ENCODE peak calls at places on chromosomes 16 and 17, in seven cellular contexts. One of them, this sample, is unnamed.

GRCh38 chr17:75069783-75070182 is 18.0 kb upstream of the SLC16A5 start:
- DNase-seq in mesendoderm: no peak
- DNase-seq in H1: no peak
- DNase-seq in mesenchymal stem cell: peak; percentile 34
- DNase-seq in H9: no peak
- DNase-seq in neuronal stem cell: no peak
- DNase-seq in IMR-90: no peak
- DNase-seq in this sample: no peak

GRCh38 chr17:50787106-50787505 is 19.8 kb upstream of the ANKRD40CL start:
- DNase-seq in mesenchymal stem cell: no peak
- DNase-seq in mesendoderm: no peak
- DNase-seq in IMR-90: no peak
- DNase-seq in neuronal stem cell: no peak
- DNase-seq in H9: no peak
- DNase-seq in H1: no peak
- DNase-seq in this sample: no peak

GRCh38 chr17:21359483-21359840 is 16.7 kb upstream of the KCNJ12 start:
- DNase-seq in mesenchymal stem cell: no peak
- DNase-seq in H9: no peak
- DNase-seq in H1: no peak
- DNase-seq in mesendoderm: no peak
- DNase-seq in neuronal stem cell: no peak
- DNase-seq in IMR-90: no peak
- DNase-seq in this sample: no peak

GRCh38 chr17:63222655-63223054 is 223.5 kb downstream of the CYB561 start:
- DNase-seq in mesendoderm: peak; percentile 8
- DNase-seq in H9: no peak
- DNase-seq in IMR-90: peak; percentile 33
- DNase-seq in mesenchymal stem cell: peak; percentile 16
- DNase-seq in neuronal stem cell: no peak
- DNase-seq in H1: no peak
- DNase-seq in this sample: no peak

GRCh38 chr17:72984925-72985322 is 107.6 kb downstream of the SLC39A11 start:
- DNase-seq in mesenchymal stem cell: no peak
- DNase-seq in neuronal stem cell: no peak
- DNase-seq in IMR-90: no peak
- DNase-seq in H1: no peak
- DNase-seq in H9: no peak
- DNase-seq in mesendoderm: no peak
- DNase-seq in this sample: peak; percentile 59

GRCh38 chr17:18138065-18138749 is 29.7 kb downstream of the MYO15A start:
- DNase-seq in mesendoderm: no peak
- DNase-seq in IMR-90: no peak
- DNase-seq in mesenchymal stem cell: no peak
- DNase-seq in H9: no peak
- DNase-seq in H1: no peak
- DNase-seq in neuronal stem cell: no peak
- DNase-seq in this sample: peak; percentile 64

GRCh38 chr16:14600164-14600563 is 29.9 kb downstream of the PARN start:
- DNase-seq in IMR-90: peak; percentile 41
- DNase-seq in mesendoderm: peak; percentile 37
- DNase-seq in H9: no peak
- DNase-seq in mesenchymal stem cell: peak; percentile 34
- DNase-seq in H1: no peak
- DNase-seq in neuronal stem cell: no peak
- DNase-seq in this sample: peak; percentile 54

GRCh38 chr16:10539256-10539655 is 41.1 kb downstream of the EMP2 start:
- DNase-seq in H9: no peak
- DNase-seq in neuronal stem cell: no peak
- DNase-seq in mesenchymal stem cell: no peak
- DNase-seq in mesendoderm: no peak
- DNase-seq in IMR-90: no peak
- DNase-seq in H1: no peak
- DNase-seq in this sample: peak; percentile 45

GRCh38 chr16:79605999-79606398 is 5.5 kb upstream of the MAF start:
- DNase-seq in H1: no peak
- DNase-seq in H9: no peak
- DNase-seq in mesenchymal stem cell: peak; percentile 38
- DNase-seq in mesendoderm: peak; percentile 44
- DNase-seq in IMR-90: no peak
- DNase-seq in neuronal stem cell: no peak
- DNase-seq in this sample: peak; percentile 72

GRCh38 chr17:66432558-66432957 is 130.1 kb downstream of the PRKCA start:
- DNase-seq in H9: no peak
- DNase-seq in mesenchymal stem cell: no peak
- DNase-seq in neuronal stem cell: no peak
- DNase-seq in H1: no peak
- DNase-seq in mesendoderm: no peak
- DNase-seq in IMR-90: no peak
- DNase-seq in this sample: no peak

GRCh38 chr16:6615661-6616060 is 717.0 kb upstream of the RBFOX1 start:
- DNase-seq in H1: no peak
- DNase-seq in mesenchymal stem cell: no peak
- DNase-seq in neuronal stem cell: no peak
- DNase-seq in mesendoderm: no peak
- DNase-seq in IMR-90: no peak
- DNase-seq in H9: no peak
- DNase-seq in this sample: no peak

GRCh38 chr16:10889880-10890279 is 12.9 kb downstream of the CIITA start:
- DNase-seq in H9: no peak
- DNase-seq in mesenchymal stem cell: no peak
- DNase-seq in IMR-90: no peak
- DNase-seq in H1: no peak
- DNase-seq in mesendoderm: no peak
- DNase-seq in neuronal stem cell: no peak
- DNase-seq in this sample: no peak

GRCh38 chr17:27545562-27546229 is 85.3 kb upstream of the LGALS9 start:
- DNase-seq in mesenchymal stem cell: peak; percentile 86
- DNase-seq in neuronal stem cell: no peak
- DNase-seq in H1: no peak
- DNase-seq in IMR-90: peak; percentile 51
- DNase-seq in mesendoderm: no peak
- DNase-seq in H9: no peak
- DNase-seq in this sample: no peak

GRCh38 chr17:76053230-76054111 is 18.8 kb downstream of the SRP68 start:
- DNase-seq in mesenchymal stem cell: peak; percentile 81
- DNase-seq in neuronal stem cell: no peak
- DNase-seq in H9: no peak
- DNase-seq in IMR-90: peak; percentile 86
- DNase-seq in mesendoderm: no peak
- DNase-seq in H1: no peak
- DNase-seq in this sample: peak; percentile 59

GRCh38 chr17:79950711-79951110 is 85.0 kb downstream of the TBC1D16 start:
- DNase-seq in IMR-90: no peak
- DNase-seq in neuronal stem cell: peak; percentile 61
- DNase-seq in H9: peak; percentile 72
- DNase-seq in mesenchymal stem cell: no peak
- DNase-seq in mesendoderm: peak; percentile 70
- DNase-seq in H1: no peak
- DNase-seq in this sample: no peak

GRCh38 chr17:17710728-17711541 is 29.7 kb downstream of the RAI1 start:
- DNase-seq in H9: peak; percentile 92
- DNase-seq in H1: no peak
- DNase-seq in neuronal stem cell: no peak
- DNase-seq in mesenchymal stem cell: peak; percentile 96
- DNase-seq in IMR-90: peak; percentile 93
- DNase-seq in mesendoderm: peak; percentile 94
- DNase-seq in this sample: no peak

GRCh38 chr16:265711-266110 is 10.0 kb downstream of the RGS11 start:
- DNase-seq in mesendoderm: no peak
- DNase-seq in IMR-90: no peak
- DNase-seq in mesenchymal stem cell: no peak
- DNase-seq in H9: peak; percentile 24
- DNase-seq in H1: no peak
- DNase-seq in neuronal stem cell: no peak
- DNase-seq in this sample: no peak

GRCh38 chr17:69540356-69540755 is 125.9 kb downstream of the MAP2K6 start:
- DNase-seq in H9: no peak
- DNase-seq in neuronal stem cell: no peak
- DNase-seq in mesendoderm: no peak
- DNase-seq in mesenchymal stem cell: no peak
- DNase-seq in H1: no peak
- DNase-seq in IMR-90: no peak
- DNase-seq in this sample: peak; percentile 37

GRCh38 chr16:11553371-11553770 is 33.3 kb downstream of the LITAF start:
- DNase-seq in mesendoderm: no peak
- DNase-seq in IMR-90: no peak
- DNase-seq in neuronal stem cell: no peak
- DNase-seq in H9: no peak
- DNase-seq in mesenchymal stem cell: no peak
- DNase-seq in H1: no peak
- DNase-seq in this sample: no peak

GRCh38 chr16:31872201-31872600 is 1.4 kb upstream of the ZNF267 start:
- DNase-seq in H1: no peak
- DNase-seq in H9: no peak
- DNase-seq in mesendoderm: no peak
- DNase-seq in IMR-90: no peak
- DNase-seq in neuronal stem cell: no peak
- DNase-seq in mesenchymal stem cell: no peak
- DNase-seq in this sample: peak; percentile 41

GRCh38 chr17:68511671-68512246 is 471 bp upstream of the PRKAR1A start:
- DNase-seq in IMR-90: peak; percentile 65
- DNase-seq in mesenchymal stem cell: peak; percentile 83
- DNase-seq in neuronal stem cell: peak; percentile 85
- DNase-seq in mesendoderm: peak; percentile 91
- DNase-seq in H9: peak; percentile 91
- DNase-seq in H1: peak; percentile 36
- DNase-seq in this sample: peak; percentile 66

GRCh38 chr17:44558349-44559287 is 1.3 kb downstream of the FZD2 start:
- DNase-seq in H1: no peak
- DNase-seq in mesendoderm: peak; percentile 49
- DNase-seq in H9: peak; percentile 64
- DNase-seq in IMR-90: peak; percentile 60
- DNase-seq in neuronal stem cell: no peak
- DNase-seq in mesenchymal stem cell: peak; percentile 52
- DNase-seq in this sample: no peak

GRCh38 chr16:89155184-89155679 is 16.3 kb upstream of the CDH15 start:
- DNase-seq in H9: no peak
- DNase-seq in IMR-90: peak; percentile 80
- DNase-seq in neuronal stem cell: no peak
- DNase-seq in H1: no peak
- DNase-seq in mesendoderm: no peak
- DNase-seq in mesenchymal stem cell: peak; percentile 74
- DNase-seq in this sample: no peak

DNA sequence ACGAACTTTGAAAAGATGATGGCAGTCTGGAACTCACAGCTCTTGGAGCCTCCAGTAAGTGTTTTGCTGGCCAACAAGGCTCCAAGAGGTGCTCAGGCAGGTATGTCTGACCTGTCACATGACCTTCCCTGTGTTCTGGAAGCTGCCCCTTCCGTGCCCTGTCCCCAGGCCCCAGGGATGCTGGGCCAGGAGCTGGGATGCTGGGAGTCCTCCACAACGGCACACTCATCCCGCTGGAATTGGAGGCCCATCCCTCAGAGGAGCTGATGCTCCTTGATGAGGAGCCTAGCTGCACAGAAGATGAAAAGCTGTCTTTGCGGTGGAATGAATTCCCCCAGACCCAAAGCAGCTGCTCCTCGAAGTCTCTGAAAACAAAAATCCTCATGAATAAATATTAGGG is 47.8 kb downstream of the HOXB1 start:
- DNase-seq in H9: no peak
- DNase-seq in mesendoderm: no peak
- DNase-seq in mesenchymal stem cell: no peak
- DNase-seq in H1: no peak
- DNase-seq in neuronal stem cell: no peak
- DNase-seq in IMR-90: no peak
- DNase-seq in this sample: no peak
- H3K9ac ChIP-seq in H9: no peak overlapping the region
- H3K9ac ChIP-seq in mesendoderm: no peak overlapping the region
- H3K9ac ChIP-seq in mesenchymal stem cell: peak overlapping the region; percentile 76
- H3K9ac ChIP-seq in H1: no peak overlapping the region
- H3K9ac ChIP-seq in neuronal stem cell: no peak overlapping the region
- H3K9ac ChIP-seq in IMR-90: peak overlapping the region; percentile 7
- H3K9ac ChIP-seq in this sample: no peak overlapping the region

DNA sequence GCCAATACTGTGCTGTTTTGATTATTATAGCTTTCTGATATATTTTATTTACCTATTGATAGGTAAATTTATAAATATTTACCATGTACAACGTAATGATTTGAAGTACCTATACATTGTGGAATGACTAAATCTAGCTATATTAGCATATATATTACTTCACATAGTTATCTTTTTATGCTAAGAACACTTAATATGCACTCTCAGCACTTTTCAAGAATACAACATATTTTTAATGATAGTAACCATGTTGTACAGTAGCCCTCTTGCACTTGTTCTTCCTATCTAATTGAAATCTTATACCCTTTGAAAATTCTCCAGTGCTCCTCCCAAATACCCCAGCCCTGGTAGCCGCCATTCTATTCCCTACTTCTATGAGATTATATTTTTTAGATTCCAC is 604.0 kb upstream of the KIF2B start:
- DNase-seq in mesendoderm: no peak
- DNase-seq in IMR-90: no peak
- DNase-seq in mesenchymal stem cell: no peak
- DNase-seq in H1: no peak
- DNase-seq in neuronal stem cell: no peak
- DNase-seq in H9: no peak
- DNase-seq in this sample: no peak
- H2BK120ac ChIP-seq in mesendoderm: no peak overlapping the region
- H2BK120ac ChIP-seq in IMR-90: no peak overlapping the region
- H2BK120ac ChIP-seq in mesenchymal stem cell: no peak overlapping the region
- H2BK120ac ChIP-seq in H1: no peak overlapping the region
- H2BK120ac ChIP-seq in neuronal stem cell: no peak overlapping the region
- H2BK120ac ChIP-seq in H9: no peak overlapping the region
- H2BK120ac ChIP-seq in this sample: no peak overlapping the region

DNA sequence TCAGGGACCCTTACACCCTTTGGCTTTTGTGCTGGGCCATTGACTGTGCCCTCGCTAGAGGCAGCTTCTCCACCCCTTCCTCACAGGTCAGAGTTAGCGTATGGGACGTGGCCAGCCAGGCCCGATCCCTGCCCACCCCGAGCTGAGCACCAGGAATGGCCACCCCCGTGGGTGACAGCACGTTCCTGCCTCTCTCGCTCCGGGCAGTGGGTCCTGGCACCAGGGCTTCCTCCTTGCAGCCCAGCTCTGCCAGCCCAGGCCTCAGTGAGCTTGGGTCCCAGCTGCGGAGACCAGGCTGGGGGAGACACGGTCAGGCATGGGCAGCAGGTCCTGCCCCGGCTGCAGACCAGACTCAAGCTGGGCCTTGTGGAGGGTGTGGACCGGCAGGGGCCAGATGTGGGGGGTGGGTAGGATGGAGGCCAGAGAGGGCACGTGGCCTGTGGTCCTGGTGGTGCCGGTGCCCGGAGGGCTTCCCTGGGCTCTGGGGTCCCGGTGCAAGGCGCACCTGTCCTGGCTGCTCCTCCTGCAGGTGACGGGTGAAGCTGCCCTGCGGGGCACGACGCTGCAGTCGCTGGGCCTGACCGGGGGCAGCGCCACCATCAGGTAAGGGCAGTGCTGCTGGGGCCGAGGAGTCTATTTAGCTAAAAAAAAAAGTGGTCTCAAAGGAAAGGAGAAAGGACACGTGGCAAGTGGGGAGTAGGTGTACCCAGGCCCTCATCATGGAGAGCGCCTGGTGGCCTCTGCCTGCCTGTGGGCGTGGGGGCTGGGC is 18.2 kb downstream of the ASPSCR1 start:
- DNase-seq in mesenchymal stem cell: no peak
- DNase-seq in IMR-90: no peak
- DNase-seq in H1: no peak
- DNase-seq in mesendoderm: no peak
- DNase-seq in H9: peak; percentile 79
- DNase-seq in neuronal stem cell: no peak
- DNase-seq in this sample: no peak
- H3K4me1 ChIP-seq in mesenchymal stem cell: peaks cover 40% of the 10 kb centered on the region
- H3K4me1 ChIP-seq in IMR-90: peaks cover 13% of the 10 kb centered on the region
- H3K4me1 ChIP-seq in H1: no peaks in the 10 kb centered on the region
- H3K4me1 ChIP-seq in mesendoderm: peaks cover 3% of the 10 kb centered on the region
- H3K4me1 ChIP-seq in H9: no peaks in the 10 kb centered on the region
- H3K4me1 ChIP-seq in neuronal stem cell: peaks cover 25% of the 10 kb centered on the region
- H3K4me1 ChIP-seq in this sample: peaks cover 22% of the 10 kb centered on the region

GRCh38 chr16:83714286-83714685 is 93.5 kb upstream of the HSBP1 start:
- DNase-seq in H9: no peak
- DNase-seq in mesenchymal stem cell: no peak
- DNase-seq in neuronal stem cell: no peak
- DNase-seq in H1: no peak
- DNase-seq in IMR-90: no peak
- DNase-seq in mesendoderm: no peak
- DNase-seq in this sample: no peak
- H3K9ac ChIP-seq in H9: no peak overlapping the region
- H3K9ac ChIP-seq in mesenchymal stem cell: no peak overlapping the region
- H3K9ac ChIP-seq in neuronal stem cell: no peak overlapping the region
- H3K9ac ChIP-seq in H1: no peak overlapping the region
- H3K9ac ChIP-seq in IMR-90: no peak overlapping the region
- H3K9ac ChIP-seq in mesendoderm: no peak overlapping the region
- H3K9ac ChIP-seq in this sample: no peak overlapping the region

This sample was measured in trophoblast cell.